ENCODE peak calls at places on chromosomes 11 and 22, in ten cellular contexts. One of them, this sample, is unnamed.

GRCh38 chr11:8809185-8809584 is 101.8 kb upstream of the AKIP1 start:
- DNase-seq in cardiac septum: no peak
- DNase-seq in neural crest cell: no peak
- DNase-seq in Calu3: no peak
- DNase-seq in HTR-8/SVneo: no peak
- DNase-seq in activated gamma-delta T cell treated with Interleukin-2 at 50 U/mL for 16 hours: no peak
- DNase-seq in AG08395: no peak
- DNase-seq in stimulated activated CD8-positive, alpha-beta memory T cell treated with anti-CD3 and anti-CD28 coated beads, Interleukin-7, amount 100 ng/mL, for 1 hour: no peak
- DNase-seq in activated CD4-positive, alpha-beta T cell treated with anti-CD3 and anti-CD28 coated beads for 36 hours: no peak
- DNase-seq in dorsolateral prefrontal cortex: no peak
- DNase-seq in this sample: no peak

GRCh38 chr11:133047036-133047800 is 485.1 kb downstream of the OPCML start:
- DNase-seq in cardiac septum: no peak
- DNase-seq in neural crest cell: no peak
- DNase-seq in Calu3: no peak
- DNase-seq in HTR-8/SVneo: no peak
- DNase-seq in activated gamma-delta T cell treated with Interleukin-2 at 50 U/mL for 16 hours: no peak
- DNase-seq in AG08395: peak; percentile 17
- DNase-seq in stimulated activated CD8-positive, alpha-beta memory T cell treated with anti-CD3 and anti-CD28 coated beads, Interleukin-7, amount 100 ng/mL, for 1 hour: no peak
- DNase-seq in activated CD4-positive, alpha-beta T cell treated with anti-CD3 and anti-CD28 coated beads for 36 hours: no peak
- DNase-seq in dorsolateral prefrontal cortex: no peak
- DNase-seq in this sample: no peak

GRCh38 chr22:47195676-47196492 is 433.4 kb downstream of the TBC1D22A start:
- DNase-seq in cardiac septum: peak; percentile 66
- DNase-seq in neural crest cell: no peak
- DNase-seq in Calu3: no peak
- DNase-seq in HTR-8/SVneo: no peak
- DNase-seq in activated gamma-delta T cell treated with Interleukin-2 at 50 U/mL for 16 hours: no peak
- DNase-seq in AG08395: no peak
- DNase-seq in stimulated activated CD8-positive, alpha-beta memory T cell treated with anti-CD3 and anti-CD28 coated beads, Interleukin-7, amount 100 ng/mL, for 1 hour: no peak
- DNase-seq in activated CD4-positive, alpha-beta T cell treated with anti-CD3 and anti-CD28 coated beads for 36 hours: no peak
- DNase-seq in dorsolateral prefrontal cortex: peak; percentile 29
- DNase-seq in this sample: no peak

GRCh38 chr11:73645570-73645969 is 811 bp upstream of the PLEKHB1 start:
- DNase-seq in cardiac septum: peak; percentile 47
- DNase-seq in neural crest cell: no peak
- DNase-seq in Calu3: no peak
- DNase-seq in HTR-8/SVneo: no peak
- DNase-seq in activated gamma-delta T cell treated with Interleukin-2 at 50 U/mL for 16 hours: no peak
- DNase-seq in AG08395: no peak
- DNase-seq in stimulated activated CD8-positive, alpha-beta memory T cell treated with anti-CD3 and anti-CD28 coated beads, Interleukin-7, amount 100 ng/mL, for 1 hour: no peak
- DNase-seq in activated CD4-positive, alpha-beta T cell treated with anti-CD3 and anti-CD28 coated beads for 36 hours: no peak
- DNase-seq in dorsolateral prefrontal cortex: no peak
- DNase-seq in this sample: no peak

GRCh38 chr11:66489636-66490035 is 9.4 kb downstream of the DPP3 start:
- DNase-seq in cardiac septum: no peak
- DNase-seq in neural crest cell: no peak
- DNase-seq in Calu3: no peak
- DNase-seq in HTR-8/SVneo: no peak
- DNase-seq in activated gamma-delta T cell treated with Interleukin-2 at 50 U/mL for 16 hours: no peak
- DNase-seq in AG08395: no peak
- DNase-seq in stimulated activated CD8-positive, alpha-beta memory T cell treated with anti-CD3 and anti-CD28 coated beads, Interleukin-7, amount 100 ng/mL, for 1 hour: no peak
- DNase-seq in activated CD4-positive, alpha-beta T cell treated with anti-CD3 and anti-CD28 coated beads for 36 hours: no peak
- DNase-seq in dorsolateral prefrontal cortex: no peak
- DNase-seq in this sample: no peak

GRCh38 chr11:93740031-93740801 is 1.1 kb downstream of the TAF1D start:
- DNase-seq in cardiac septum: no peak
- DNase-seq in neural crest cell: no peak
- DNase-seq in Calu3: peak; percentile 64
- DNase-seq in HTR-8/SVneo: peak; percentile 30
- DNase-seq in activated gamma-delta T cell treated with Interleukin-2 at 50 U/mL for 16 hours: no peak
- DNase-seq in AG08395: peak; percentile 33
- DNase-seq in stimulated activated CD8-positive, alpha-beta memory T cell treated with anti-CD3 and anti-CD28 coated beads, Interleukin-7, amount 100 ng/mL, for 1 hour: no peak
- DNase-seq in activated CD4-positive, alpha-beta T cell treated with anti-CD3 and anti-CD28 coated beads for 36 hours: peak; percentile 70
- DNase-seq in dorsolateral prefrontal cortex: no peak
- DNase-seq in this sample: no peak

GRCh38 chr11:71140206-71140919 is 112.0 kb downstream of the SHANK2 start:
- DNase-seq in cardiac septum: no peak
- DNase-seq in neural crest cell: no peak
- DNase-seq in Calu3: no peak
- DNase-seq in HTR-8/SVneo: no peak
- DNase-seq in activated gamma-delta T cell treated with Interleukin-2 at 50 U/mL for 16 hours: no peak
- DNase-seq in AG08395: no peak
- DNase-seq in stimulated activated CD8-positive, alpha-beta memory T cell treated with anti-CD3 and anti-CD28 coated beads, Interleukin-7, amount 100 ng/mL, for 1 hour: no peak
- DNase-seq in activated CD4-positive, alpha-beta T cell treated with anti-CD3 and anti-CD28 coated beads for 36 hours: no peak
- DNase-seq in dorsolateral prefrontal cortex: peak; percentile 50
- DNase-seq in this sample: no peak

GRCh38 chr11:120303004-120303637 is 22.0 kb upstream of the TLCD5 start:
- DNase-seq in cardiac septum: no peak
- DNase-seq in neural crest cell: peak; percentile 78
- DNase-seq in Calu3: peak; percentile 59
- DNase-seq in HTR-8/SVneo: peak; percentile 72
- DNase-seq in activated gamma-delta T cell treated with Interleukin-2 at 50 U/mL for 16 hours: peak; percentile 60
- DNase-seq in AG08395: peak; percentile 86
- DNase-seq in stimulated activated CD8-positive, alpha-beta memory T cell treated with anti-CD3 and anti-CD28 coated beads, Interleukin-7, amount 100 ng/mL, for 1 hour: peak; percentile 20
- DNase-seq in activated CD4-positive, alpha-beta T cell treated with anti-CD3 and anti-CD28 coated beads for 36 hours: peak; percentile 84
- DNase-seq in dorsolateral prefrontal cortex: peak; percentile 56
- DNase-seq in this sample: no peak

GRCh38 chr22:38868886-38869381 is 3.1 kb downstream of the CBX6 start:
- DNase-seq in cardiac septum: peak; percentile 90
- DNase-seq in neural crest cell: peak; percentile 95
- DNase-seq in Calu3: peak; percentile 90
- DNase-seq in HTR-8/SVneo: peak; percentile 74
- DNase-seq in activated gamma-delta T cell treated with Interleukin-2 at 50 U/mL for 16 hours: peak; percentile 84
- DNase-seq in AG08395: peak; percentile 87
- DNase-seq in stimulated activated CD8-positive, alpha-beta memory T cell treated with anti-CD3 and anti-CD28 coated beads, Interleukin-7, amount 100 ng/mL, for 1 hour: peak; percentile 47
- DNase-seq in activated CD4-positive, alpha-beta T cell treated with anti-CD3 and anti-CD28 coated beads for 36 hours: peak; percentile 91
- DNase-seq in dorsolateral prefrontal cortex: peak; percentile 84
- DNase-seq in this sample: no peak

GRCh38 chr11:66316849-66317251 is at the start of gene CD248:
- DNase-seq in cardiac septum: peak; percentile 85
- DNase-seq in neural crest cell: no peak
- DNase-seq in Calu3: no peak
- DNase-seq in HTR-8/SVneo: no peak
- DNase-seq in activated gamma-delta T cell treated with Interleukin-2 at 50 U/mL for 16 hours: no peak
- DNase-seq in AG08395: peak; percentile 72
- DNase-seq in stimulated activated CD8-positive, alpha-beta memory T cell treated with anti-CD3 and anti-CD28 coated beads, Interleukin-7, amount 100 ng/mL, for 1 hour: no peak
- DNase-seq in activated CD4-positive, alpha-beta T cell treated with anti-CD3 and anti-CD28 coated beads for 36 hours: no peak
- DNase-seq in dorsolateral prefrontal cortex: no peak
- DNase-seq in this sample: no peak

GRCh38 chr11:125569913-125570621 is 790 bp downstream of the EI24 start:
- DNase-seq in cardiac septum: no peak
- DNase-seq in neural crest cell: no peak
- DNase-seq in Calu3: no peak
- DNase-seq in HTR-8/SVneo: no peak
- DNase-seq in activated gamma-delta T cell treated with Interleukin-2 at 50 U/mL for 16 hours: no peak
- DNase-seq in AG08395: peak; percentile 2
- DNase-seq in stimulated activated CD8-positive, alpha-beta memory T cell treated with anti-CD3 and anti-CD28 coated beads, Interleukin-7, amount 100 ng/mL, for 1 hour: no peak
- DNase-seq in activated CD4-positive, alpha-beta T cell treated with anti-CD3 and anti-CD28 coated beads for 36 hours: peak; percentile 40
- DNase-seq in dorsolateral prefrontal cortex: no peak
- DNase-seq in this sample: no peak

GRCh38 chr11:46491661-46492331 is 100.2 kb upstream of the CHRM4 start:
- DNase-seq in cardiac septum: no peak
- DNase-seq in neural crest cell: no peak
- DNase-seq in Calu3: no peak
- DNase-seq in HTR-8/SVneo: no peak
- DNase-seq in activated gamma-delta T cell treated with Interleukin-2 at 50 U/mL for 16 hours: no peak
- DNase-seq in AG08395: peak; percentile 20
- DNase-seq in stimulated activated CD8-positive, alpha-beta memory T cell treated with anti-CD3 and anti-CD28 coated beads, Interleukin-7, amount 100 ng/mL, for 1 hour: no peak
- DNase-seq in activated CD4-positive, alpha-beta T cell treated with anti-CD3 and anti-CD28 coated beads for 36 hours: no peak
- DNase-seq in dorsolateral prefrontal cortex: no peak
- DNase-seq in this sample: no peak

GRCh38 chr22:42294034-42294985 is 23.9 kb upstream of the TCF20 start:
- DNase-seq in cardiac septum: no peak
- DNase-seq in neural crest cell: peak; percentile 59
- DNase-seq in Calu3: peak; percentile 73
- DNase-seq in HTR-8/SVneo: peak; percentile 22
- DNase-seq in activated gamma-delta T cell treated with Interleukin-2 at 50 U/mL for 16 hours: peak; percentile 26
- DNase-seq in AG08395: peak; percentile 67
- DNase-seq in stimulated activated CD8-positive, alpha-beta memory T cell treated with anti-CD3 and anti-CD28 coated beads, Interleukin-7, amount 100 ng/mL, for 1 hour: no peak
- DNase-seq in activated CD4-positive, alpha-beta T cell treated with anti-CD3 and anti-CD28 coated beads for 36 hours: peak; percentile 50
- DNase-seq in dorsolateral prefrontal cortex: no peak
- DNase-seq in this sample: no peak

GRCh38 chr11:118609380-118610219 is 2.2 kb downstream of the PHLDB1 start:
- DNase-seq in cardiac septum: peak; percentile 76
- DNase-seq in neural crest cell: no peak
- DNase-seq in Calu3: no peak
- DNase-seq in HTR-8/SVneo: no peak
- DNase-seq in activated gamma-delta T cell treated with Interleukin-2 at 50 U/mL for 16 hours: no peak
- DNase-seq in AG08395: no peak
- DNase-seq in stimulated activated CD8-positive, alpha-beta memory T cell treated with anti-CD3 and anti-CD28 coated beads, Interleukin-7, amount 100 ng/mL, for 1 hour: no peak
- DNase-seq in activated CD4-positive, alpha-beta T cell treated with anti-CD3 and anti-CD28 coated beads for 36 hours: peak; percentile 56
- DNase-seq in dorsolateral prefrontal cortex: peak; percentile 73
- DNase-seq in this sample: no peak

GRCh38 chr11:46363031-46363407 is 15.8 kb downstream of the DGKZ start:
- DNase-seq in cardiac septum: peak; percentile 89
- DNase-seq in neural crest cell: no peak
- DNase-seq in Calu3: peak; percentile 83
- DNase-seq in HTR-8/SVneo: no peak
- DNase-seq in activated gamma-delta T cell treated with Interleukin-2 at 50 U/mL for 16 hours: no peak
- DNase-seq in AG08395: peak; percentile 76
- DNase-seq in stimulated activated CD8-positive, alpha-beta memory T cell treated with anti-CD3 and anti-CD28 coated beads, Interleukin-7, amount 100 ng/mL, for 1 hour: no peak
- DNase-seq in activated CD4-positive, alpha-beta T cell treated with anti-CD3 and anti-CD28 coated beads for 36 hours: no peak
- DNase-seq in dorsolateral prefrontal cortex: no peak
- DNase-seq in this sample: peak; percentile 92

GRCh38 chr11:1368966-1369365 is 20.8 kb upstream of the BRSK2 start:
- DNase-seq in cardiac septum: no peak
- DNase-seq in neural crest cell: no peak
- DNase-seq in Calu3: no peak
- DNase-seq in HTR-8/SVneo: no peak
- DNase-seq in activated gamma-delta T cell treated with Interleukin-2 at 50 U/mL for 16 hours: no peak
- DNase-seq in AG08395: no peak
- DNase-seq in stimulated activated CD8-positive, alpha-beta memory T cell treated with anti-CD3 and anti-CD28 coated beads, Interleukin-7, amount 100 ng/mL, for 1 hour: no peak
- DNase-seq in activated CD4-positive, alpha-beta T cell treated with anti-CD3 and anti-CD28 coated beads for 36 hours: no peak
- DNase-seq in dorsolateral prefrontal cortex: no peak
- DNase-seq in this sample: no peak

GRCh38 chr11:130528301-130528651 is 79.8 kb downstream of the ADAMTS15 start:
- DNase-seq in cardiac septum: no peak
- DNase-seq in neural crest cell: no peak
- DNase-seq in Calu3: no peak
- DNase-seq in HTR-8/SVneo: no peak
- DNase-seq in activated gamma-delta T cell treated with Interleukin-2 at 50 U/mL for 16 hours: no peak
- DNase-seq in AG08395: no peak
- DNase-seq in stimulated activated CD8-positive, alpha-beta memory T cell treated with anti-CD3 and anti-CD28 coated beads, Interleukin-7, amount 100 ng/mL, for 1 hour: no peak
- DNase-seq in activated CD4-positive, alpha-beta T cell treated with anti-CD3 and anti-CD28 coated beads for 36 hours: no peak
- DNase-seq in dorsolateral prefrontal cortex: no peak
- DNase-seq in this sample: no peak

GRCh38 chr22:43928418-43929307 is 5.1 kb downstream of the PNPLA3 start:
- DNase-seq in cardiac septum: no peak
- DNase-seq in neural crest cell: no peak
- DNase-seq in Calu3: no peak
- DNase-seq in HTR-8/SVneo: no peak
- DNase-seq in activated gamma-delta T cell treated with Interleukin-2 at 50 U/mL for 16 hours: no peak
- DNase-seq in AG08395: no peak
- DNase-seq in stimulated activated CD8-positive, alpha-beta memory T cell treated with anti-CD3 and anti-CD28 coated beads, Interleukin-7, amount 100 ng/mL, for 1 hour: no peak
- DNase-seq in activated CD4-positive, alpha-beta T cell treated with anti-CD3 and anti-CD28 coated beads for 36 hours: no peak
- DNase-seq in dorsolateral prefrontal cortex: no peak
- DNase-seq in this sample: no peak

GRCh38 chr11:102144357-102145342 is 34.4 kb downstream of the YAP1 start:
- DNase-seq in cardiac septum: no peak
- DNase-seq in neural crest cell: no peak
- DNase-seq in Calu3: no peak
- DNase-seq in HTR-8/SVneo: no peak
- DNase-seq in activated gamma-delta T cell treated with Interleukin-2 at 50 U/mL for 16 hours: no peak
- DNase-seq in AG08395: peak; percentile 9
- DNase-seq in stimulated activated CD8-positive, alpha-beta memory T cell treated with anti-CD3 and anti-CD28 coated beads, Interleukin-7, amount 100 ng/mL, for 1 hour: no peak
- DNase-seq in activated CD4-positive, alpha-beta T cell treated with anti-CD3 and anti-CD28 coated beads for 36 hours: no peak
- DNase-seq in dorsolateral prefrontal cortex: no peak
- DNase-seq in this sample: no peak

GRCh38 chr11:58592760-58593472 is 14.1 kb downstream of the ZFP91 start:
- DNase-seq in cardiac septum: no peak
- DNase-seq in neural crest cell: no peak
- DNase-seq in Calu3: no peak
- DNase-seq in HTR-8/SVneo: no peak
- DNase-seq in activated gamma-delta T cell treated with Interleukin-2 at 50 U/mL for 16 hours: no peak
- DNase-seq in AG08395: no peak
- DNase-seq in stimulated activated CD8-positive, alpha-beta memory T cell treated with anti-CD3 and anti-CD28 coated beads, Interleukin-7, amount 100 ng/mL, for 1 hour: no peak
- DNase-seq in activated CD4-positive, alpha-beta T cell treated with anti-CD3 and anti-CD28 coated beads for 36 hours: peak; percentile 78
- DNase-seq in dorsolateral prefrontal cortex: no peak
- DNase-seq in this sample: no peak

GRCh38 chr11:73388241-73389133 is 12.3 kb downstream of the RELT start:
- DNase-seq in cardiac septum: peak; percentile 95
- DNase-seq in neural crest cell: no peak
- DNase-seq in Calu3: no peak
- DNase-seq in HTR-8/SVneo: no peak
- DNase-seq in activated gamma-delta T cell treated with Interleukin-2 at 50 U/mL for 16 hours: no peak
- DNase-seq in AG08395: no peak
- DNase-seq in stimulated activated CD8-positive, alpha-beta memory T cell treated with anti-CD3 and anti-CD28 coated beads, Interleukin-7, amount 100 ng/mL, for 1 hour: no peak
- DNase-seq in activated CD4-positive, alpha-beta T cell treated with anti-CD3 and anti-CD28 coated beads for 36 hours: no peak
- DNase-seq in dorsolateral prefrontal cortex: no peak
- DNase-seq in this sample: no peak

GRCh38 chr11:104782377-104782754 is 115.9 kb downstream of the CASP12 start:
- DNase-seq in cardiac septum: no peak
- DNase-seq in neural crest cell: no peak
- DNase-seq in Calu3: no peak
- DNase-seq in HTR-8/SVneo: no peak
- DNase-seq in activated gamma-delta T cell treated with Interleukin-2 at 50 U/mL for 16 hours: no peak
- DNase-seq in AG08395: no peak
- DNase-seq in stimulated activated CD8-positive, alpha-beta memory T cell treated with anti-CD3 and anti-CD28 coated beads, Interleukin-7, amount 100 ng/mL, for 1 hour: no peak
- DNase-seq in activated CD4-positive, alpha-beta T cell treated with anti-CD3 and anti-CD28 coated beads for 36 hours: no peak
- DNase-seq in dorsolateral prefrontal cortex: no peak
- DNase-seq in this sample: no peak

GRCh38 chr11:88418508-88418907 is 81.0 kb upstream of the CTSC start:
- DNase-seq in cardiac septum: no peak
- DNase-seq in neural crest cell: no peak
- DNase-seq in Calu3: peak; percentile 32
- DNase-seq in HTR-8/SVneo: no peak
- DNase-seq in activated gamma-delta T cell treated with Interleukin-2 at 50 U/mL for 16 hours: no peak
- DNase-seq in AG08395: no peak
- DNase-seq in stimulated activated CD8-positive, alpha-beta memory T cell treated with anti-CD3 and anti-CD28 coated beads, Interleukin-7, amount 100 ng/mL, for 1 hour: no peak
- DNase-seq in activated CD4-positive, alpha-beta T cell treated with anti-CD3 and anti-CD28 coated beads for 36 hours: no peak
- DNase-seq in dorsolateral prefrontal cortex: no peak
- DNase-seq in this sample: no peak

GRCh38 chr11:12973529-12974181 is 35.5 kb upstream of the RASSF10 start:
- DNase-seq in cardiac septum: no peak
- DNase-seq in neural crest cell: no peak
- DNase-seq in Calu3: no peak
- DNase-seq in HTR-8/SVneo: no peak
- DNase-seq in activated gamma-delta T cell treated with Interleukin-2 at 50 U/mL for 16 hours: no peak
- DNase-seq in AG08395: no peak
- DNase-seq in stimulated activated CD8-positive, alpha-beta memory T cell treated with anti-CD3 and anti-CD28 coated beads, Interleukin-7, amount 100 ng/mL, for 1 hour: no peak
- DNase-seq in activated CD4-positive, alpha-beta T cell treated with anti-CD3 and anti-CD28 coated beads for 36 hours: no peak
- DNase-seq in dorsolateral prefrontal cortex: no peak
- DNase-seq in this sample: no peak

GRCh38 chr11:128471138-128471661 is 116.2 kb downstream of the ETS1 start:
- DNase-seq in cardiac septum: no peak
- DNase-seq in neural crest cell: no peak
- DNase-seq in Calu3: no peak
- DNase-seq in HTR-8/SVneo: no peak
- DNase-seq in activated gamma-delta T cell treated with Interleukin-2 at 50 U/mL for 16 hours: peak; percentile 47
- DNase-seq in AG08395: no peak
- DNase-seq in stimulated activated CD8-positive, alpha-beta memory T cell treated with anti-CD3 and anti-CD28 coated beads, Interleukin-7, amount 100 ng/mL, for 1 hour: no peak
- DNase-seq in activated CD4-positive, alpha-beta T cell treated with anti-CD3 and anti-CD28 coated beads for 36 hours: peak; percentile 78
- DNase-seq in dorsolateral prefrontal cortex: no peak
- DNase-seq in this sample: no peak

GRCh38 chr11:106087815-106088435 is 10.5 kb downstream of the AASDHPPT start:
- DNase-seq in cardiac septum: no peak
- DNase-seq in neural crest cell: peak; percentile 23
- DNase-seq in Calu3: peak; percentile 20
- DNase-seq in HTR-8/SVneo: peak; percentile 7
- DNase-seq in activated gamma-delta T cell treated with Interleukin-2 at 50 U/mL for 16 hours: peak; percentile 26
- DNase-seq in AG08395: peak; percentile 28
- DNase-seq in stimulated activated CD8-positive, alpha-beta memory T cell treated with anti-CD3 and anti-CD28 coated beads, Interleukin-7, amount 100 ng/mL, for 1 hour: no peak
- DNase-seq in activated CD4-positive, alpha-beta T cell treated with anti-CD3 and anti-CD28 coated beads for 36 hours: peak; percentile 70
- DNase-seq in dorsolateral prefrontal cortex: peak; percentile 69
- DNase-seq in this sample: peak; percentile 62

GRCh38 chr11:120255519-120255866 is 15.6 kb downstream of the POU2F3 start:
- DNase-seq in cardiac septum: no peak
- DNase-seq in neural crest cell: no peak
- DNase-seq in Calu3: no peak
- DNase-seq in HTR-8/SVneo: no peak
- DNase-seq in activated gamma-delta T cell treated with Interleukin-2 at 50 U/mL for 16 hours: no peak
- DNase-seq in AG08395: no peak
- DNase-seq in stimulated activated CD8-positive, alpha-beta memory T cell treated with anti-CD3 and anti-CD28 coated beads, Interleukin-7, amount 100 ng/mL, for 1 hour: no peak
- DNase-seq in activated CD4-positive, alpha-beta T cell treated with anti-CD3 and anti-CD28 coated beads for 36 hours: no peak
- DNase-seq in dorsolateral prefrontal cortex: no peak
- DNase-seq in this sample: no peak

GRCh38 chr11:68213135-68213515 is at the start of gene KMT5B:
- DNase-seq in cardiac septum: no peak
- DNase-seq in neural crest cell: peak; percentile 66
- DNase-seq in Calu3: peak; percentile 69
- DNase-seq in HTR-8/SVneo: no peak
- DNase-seq in activated gamma-delta T cell treated with Interleukin-2 at 50 U/mL for 16 hours: peak; percentile 47
- DNase-seq in AG08395: peak; percentile 41
- DNase-seq in stimulated activated CD8-positive, alpha-beta memory T cell treated with anti-CD3 and anti-CD28 coated beads, Interleukin-7, amount 100 ng/mL, for 1 hour: peak; percentile 27
- DNase-seq in activated CD4-positive, alpha-beta T cell treated with anti-CD3 and anti-CD28 coated beads for 36 hours: peak; percentile 66
- DNase-seq in dorsolateral prefrontal cortex: no peak
- DNase-seq in this sample: no peak